ENCODE peak calls at places on chromosomes 12 and 14, in seven cellular contexts. G is foreskin fibroblast, O is uterus, S is cardiac fibroblast, R is ovary, Y is tibial artery, J is thyroid gland. L is an unnamed sample.

GRCh38 chr12:6312529-6313325 is 2.2 kb downstream of the PLEKHG6 start:
- DNase-seq in G (no peak), O (no peak), S (peak; percentile 18), R (no peak), Y (no peak), J (peak; percentile 79), L (peak; percentile 49)

GRCh38 chr12:27988594-27989233 is 16.2 kb upstream of the PTHLH start:
- DNase-seq in G (no peak), O (no peak), S (no peak), R (no peak), Y (no peak), J (no peak), L (no peak)

GRCh38 chr12:67720383-67720856 is 71.9 kb downstream of the DYRK2 start:
- DNase-seq in G (peak; percentile 68), O (peak; percentile 22), S (peak; percentile 68), R (no peak), Y (peak; percentile 76), J (no peak), L (no peak)

GRCh38 chr14:35121026-35121886 is 534 bp downstream of the PPP2R3C start:
- DNase-seq in G (no peak), O (peak; percentile 18), S (peak; percentile 26), R (no peak), Y (no peak), J (peak; percentile 34), L (peak; percentile 28)

GRCh38 chr14:72476657-72477499 is 417.0 kb downstream of the DPF3 start:
- DNase-seq in G (peak; percentile 64), O (no peak), S (peak; percentile 31), R (no peak), Y (no peak), J (peak; percentile 81), L (peak; percentile 93)

GRCh38 chr12:29396774-29397173 is 15.8 kb upstream of the ERGIC2 start:
- DNase-seq in G (no peak), O (no peak), S (peak; percentile 74), R (no peak), Y (no peak), J (no peak), L (no peak)

GRCh38 chr12:104581000-104581570 is 124.3 kb downstream of the CHST11 start:
- DNase-seq in G (no peak), O (no peak), S (no peak), R (no peak), Y (no peak), J (no peak), L (no peak)

GRCh38 chr14:52683985-52684520 is 11.3 kb downstream of the ERO1A start:
- DNase-seq in G (no peak), O (no peak), S (no peak), R (no peak), Y (no peak), J (no peak), L (no peak)

GRCh38 chr12:120928864-120929652 is 24.9 kb upstream of the SPPL3 start:
- DNase-seq in G (no peak), O (no peak), S (no peak), R (no peak), Y (no peak), J (peak; percentile 78), L (no peak)

GRCh38 chr14:104146651-104147345 is 8.4 kb downstream of the KIF26A start:
- DNase-seq in G (no peak), O (no peak), S (no peak), R (no peak), Y (peak; percentile 48), J (no peak), L (no peak)

GRCh38 chr12:57940052-57940914 is 1.1 kb upstream of the ATP23 start:
- DNase-seq in G (no peak), O (no peak), S (no peak), R (no peak), Y (no peak), J (no peak), L (no peak)

GRCh38 chr12:57940915-57941164 is 527 bp upstream of the ATP23 start:
- DNase-seq in G (no peak), O (no peak), S (no peak), R (no peak), Y (no peak), J (no peak), L (no peak)

GRCh38 chr12:57939291-57939690 is 2.1 kb upstream of the ATP23 start:
- DNase-seq in G (no peak), O (no peak), S (peak; percentile 22), R (no peak), Y (no peak), J (no peak), L (no peak)

GRCh38 chr12:57943438-57944080 is 2.2 kb downstream of the ATP23 start:
- DNase-seq in G (no peak), O (no peak), S (no peak), R (no peak), Y (no peak), J (no peak), L (no peak)

GRCh38 chr12:57941165-57941894 is at the start of gene ATP23:
- DNase-seq in G (peak; percentile 79), O (peak; percentile 89), S (peak; percentile 83), R (peak; percentile 93), Y (peak; percentile 94), J (peak; percentile 93), L (peak; percentile 94)
- TF ChIP-seq CTCF in G (no peak), O (no peak), S (no peak), R (no peak), Y (no peak), J (no peak), L (no peak)

GRCh38 chr14:105931808-105932483 is 405.6 kb downstream of the TMEM121 start:
- DNase-seq in G (no peak), O (no peak), S (no peak), R (no peak), Y (peak; percentile 19), J (no peak), L (peak; percentile 26)
- TF ChIP-seq CTCF in G (no peak), O (no peak), S (no peak), R (no peak), Y (no peak), J (no peak), L (no peak)

GRCh38 chr14:77113644-77114043 is 15.6 kb downstream of the CIPC start:
- DNase-seq in G (no peak), O (no peak), S (no peak), R (no peak), Y (no peak), J (no peak), L (no peak)
- TF ChIP-seq CTCF in G (no peak), O (no peak), S (no peak), R (no peak), Y (no peak), J (no peak), L (no peak)

GRCh38 chr12:59283012-59283411 is 312.8 kb upstream of the SLC16A7 start:
- DNase-seq in G (no peak), O (no peak), S (no peak), R (no peak), Y (no peak), J (no peak), L (no peak)
- TF ChIP-seq CTCF in G (no peak), O (no peak), S (no peak), R (no peak), Y (no peak), J (no peak), L (no peak)

DNA sequence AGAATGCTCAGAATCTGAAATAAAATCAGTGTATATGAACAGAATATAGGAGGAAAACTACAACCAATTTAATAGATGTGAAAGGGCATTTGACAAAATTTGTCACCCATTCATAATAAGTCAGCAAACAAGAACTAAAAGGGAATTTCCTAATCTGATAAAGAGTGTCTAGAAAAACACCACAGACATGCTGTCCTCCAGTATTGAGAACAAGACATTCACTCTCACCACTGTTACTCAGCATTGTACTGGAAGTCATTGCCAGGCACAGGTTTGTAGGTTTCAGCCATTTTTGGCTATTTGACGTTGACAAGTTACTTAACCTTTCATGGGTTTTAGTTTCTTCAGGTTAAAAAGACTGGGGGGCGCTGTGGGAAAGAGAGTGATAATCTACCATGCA is 13.2 kb downstream of the EIF2S1 start:
- DNase-seq in G (no peak), O (no peak), S (peak; percentile 56), R (no peak), Y (no peak), J (no peak), L (peak; percentile 16)
- TF ChIP-seq CTCF in G (no peak), O (no peak), S (no peak), R (no peak), Y (no peak), J (no peak), L (no peak)

DNA sequence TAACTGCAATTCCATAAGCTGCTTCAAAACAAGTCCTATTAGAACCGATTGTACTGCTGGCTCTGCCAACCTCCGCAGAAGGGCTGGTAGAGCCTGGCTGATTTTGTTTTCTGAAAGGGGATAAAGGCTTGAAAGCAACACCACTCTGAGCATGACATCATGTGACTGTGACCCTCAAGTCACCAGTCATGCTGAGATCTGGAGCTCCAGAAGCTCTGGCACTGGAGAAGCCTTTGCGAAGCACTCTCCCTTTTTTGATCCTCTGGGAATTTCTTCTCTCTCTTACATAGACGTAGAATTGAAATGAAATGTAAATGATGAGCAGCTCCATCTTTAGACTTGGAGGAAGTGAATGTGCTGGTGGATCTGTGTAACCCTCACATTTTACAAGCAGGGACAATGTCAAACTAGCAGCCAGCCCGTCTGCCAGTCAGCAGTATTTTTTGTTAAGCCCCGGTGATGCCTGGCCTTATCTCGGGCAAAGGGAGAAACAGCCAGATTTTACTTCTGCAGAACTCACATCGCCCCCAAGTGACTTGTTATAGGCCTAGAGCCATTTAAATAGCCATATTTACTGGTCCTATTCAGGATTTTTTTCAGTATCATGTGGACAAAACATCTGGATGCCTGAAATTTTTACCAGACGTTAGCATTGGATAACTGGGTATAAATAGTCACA is 112.1 kb upstream of the NPAS3 start:
- DNase-seq in G (peak; percentile 19), O (no peak), S (peak; percentile 60), R (no peak), Y (no peak), J (peak; percentile 47), L (no peak)
- TF ChIP-seq CTCF in G (peak; percentile 7), O (no peak), S (peak; percentile 16), R (no peak), Y (no peak), J (no peak), L (no peak)